ENCODE peak calls at places on chromosomes 16 and 17, in four cellular contexts. U is body of pancreas, Q is ovary, X is AG04449. R is an unnamed sample.
A peak's percentile ranks its signal among the peaks of the same experiment; 100 is the strongest.

GRCh38 chr16:27472091-27473020 is 70.4 kb downstream of the IL21R start:
- DNase-seq in U (no peak), Q (no peak), X (no peak), R (no peak)

GRCh38 chr17:1705004-1705403 is 5.2 kb downstream of the TLCD2 start:
- DNase-seq in X (no peak), Q (no peak), U (no peak), R (no peak)

GRCh38 chr16:66524601-66525164 is 25.2 kb downstream of the TK2 start:
- DNase-seq in Q (no peak), X (no peak), U (no peak), R (no peak)

GRCh38 chr16:3182608-3183444 is 5.2 kb upstream of the OR1F1 start:
- DNase-seq in Q (no peak), X (no peak), U (peak; percentile 50), R (no peak)

GRCh38 chr16:28984619-28985135 is at the start of gene LAT:
- DNase-seq in U (no peak), Q (no peak), X (no peak), R (peak; percentile 82)

GRCh38 chr17:12983986-12984932 is 33.6 kb downstream of the ELAC2 start:
- DNase-seq in Q (peak; percentile 55), X (peak; percentile 59), U (peak; percentile 35), R (no peak)

GRCh38 chr17:68080411-68081150 is 45.0 kb downstream of the KPNA2 start:
- DNase-seq in Q (no peak), U (no peak), X (no peak), R (no peak)

GRCh38 chr16:75099075-75099667 is 17.4 kb downstream of the LDHD start:
- DNase-seq in Q (no peak), X (no peak), U (no peak), R (peak; percentile 25)

GRCh38 chr17:64399071-64399766 is 8.6 kb upstream of the PECAM1 start:
- DNase-seq in U (no peak), X (no peak), Q (no peak), R (no peak)

GRCh38 chr17:36877774-36878173 is 59.5 kb upstream of the LHX1 start:
- DNase-seq in U (no peak), Q (no peak), X (no peak), R (no peak)

GRCh38 chr17:48149174-48150106 is 41.9 kb downstream of the SNX11 start:
- DNase-seq in U (no peak), Q (no peak), X (no peak), R (peak; percentile 34)

GRCh38 chr16:68528686-68529379 is 10.3 kb upstream of the ZFP90 start:
- DNase-seq in Q (peak; percentile 92), U (peak; percentile 91), X (no peak), R (peak; percentile 55)

GRCh38 chr17:73827627-73828241 is 183.5 kb upstream of the SDK2 start:
- DNase-seq in Q (no peak), U (no peak), X (no peak), R (no peak)

GRCh38 chr17:62802531-62803205 is 5.4 kb downstream of the MARCHF10 start:
- DNase-seq in U (no peak), Q (no peak), X (no peak), R (peak; percentile 85)

GRCh38 chr17:2171725-2172446 is 117.0 kb downstream of the HIC1 start:
- DNase-seq in U (peak; percentile 88), Q (peak; percentile 87), X (peak; percentile 97), R (peak; percentile 28)

GRCh38 chr16:19969284-19969683 is 84.6 kb upstream of the GPRC5B start:
- DNase-seq in Q (no peak), U (no peak), X (no peak), R (no peak)

GRCh38 chr16:3023415-3023668 is 400 bp downstream of the HCFC1R1 start:
- DNase-seq in Q (no peak), U (peak; percentile 75), X (no peak), R (no peak)

GRCh38 chr16:89200850-89201466 is 621 bp upstream of the SLC22A31 start:
- DNase-seq in Q (peak; percentile 49), X (no peak), U (no peak), R (no peak)

R was measured in NCI-H510A.